ENCODE peak calls at places on chromosomes 1 and 21, in four cellular contexts. One of them, this sample, is unnamed.

GRCh38 chr1:185297986-185298385 is 19.1 kb downstream of the IVNS1ABP start:
- DNase-seq in sigmoid colon: no peak
- DNase-seq in gastrocnemius medialis: no peak
- DNase-seq in GM12891: no peak
- DNase-seq in this sample: peak

GRCh38 chr1:60386259-60386658 is 312.7 kb upstream of the C1orf87 start:
- DNase-seq in sigmoid colon: no peak
- DNase-seq in gastrocnemius medialis: no peak
- DNase-seq in GM12891: no peak
- DNase-seq in this sample: no peak

GRCh38 chr1:15172405-15173259 is 19.1 kb downstream of the TMEM51 start:
- DNase-seq in sigmoid colon: no peak
- DNase-seq in gastrocnemius medialis: no peak
- DNase-seq in GM12891: no peak
- DNase-seq in this sample: peak

GRCh38 chr1:66954208-66954607 is 29.4 kb downstream of the MIER1 start:
- DNase-seq in sigmoid colon: no peak
- DNase-seq in gastrocnemius medialis: no peak
- DNase-seq in GM12891: no peak
- DNase-seq in this sample: no peak

GRCh38 chr1:1895050-1895398 is 4.1 kb upstream of the GNB1 start:
- DNase-seq in sigmoid colon: no peak
- DNase-seq in gastrocnemius medialis: no peak
- DNase-seq in GM12891: no peak
- DNase-seq in this sample: no peak

GRCh38 chr1:43253173-43253572 is 16.6 kb upstream of the TMEM125 start:
- DNase-seq in sigmoid colon: no peak
- DNase-seq in gastrocnemius medialis: no peak
- DNase-seq in GM12891: no peak
- DNase-seq in this sample: no peak

GRCh38 chr1:29368936-29369932 is 132.9 kb downstream of the PTPRU start:
- DNase-seq in sigmoid colon: peak
- DNase-seq in gastrocnemius medialis: no peak
- DNase-seq in GM12891: no peak
- DNase-seq in this sample: no peak

GRCh38 chr21:45927032-45927431 is 54.5 kb upstream of the COL6A1 start:
- DNase-seq in sigmoid colon: no peak
- DNase-seq in gastrocnemius medialis: no peak
- DNase-seq in GM12891: no peak
- DNase-seq in this sample: no peak

GRCh38 chr1:97094257-97094972 is 372.8 kb downstream of the PTBP2 start:
- DNase-seq in sigmoid colon: no peak
- DNase-seq in gastrocnemius medialis: no peak
- DNase-seq in GM12891: no peak
- DNase-seq in this sample: peak

GRCh38 chr1:94044290-94044790 is 76.6 kb downstream of the ABCA4 start:
- DNase-seq in sigmoid colon: no peak
- DNase-seq in gastrocnemius medialis: peak
- DNase-seq in GM12891: no peak
- DNase-seq in this sample: no peak

GRCh38 chr21:31730687-31731111 is 1.2 kb downstream of the SCAF4 start:
- DNase-seq in sigmoid colon: no peak
- DNase-seq in gastrocnemius medialis: no peak
- DNase-seq in GM12891: no peak
- DNase-seq in this sample: peak

GRCh38 chr1:234656981-234657651 is 47.1 kb upstream of the IRF2BP2 start:
- DNase-seq in sigmoid colon: no peak
- DNase-seq in gastrocnemius medialis: no peak
- DNase-seq in GM12891: no peak
- DNase-seq in this sample: peak

GRCh38 chr1:178940022-178940765 is 69.3 kb upstream of the ANGPTL1 start:
- DNase-seq in sigmoid colon: no peak
- DNase-seq in gastrocnemius medialis: no peak
- DNase-seq in GM12891: no peak
- DNase-seq in this sample: peak

GRCh38 chr1:78086697-78087096 is 40.9 kb downstream of the GIPC2 start:
- DNase-seq in sigmoid colon: no peak
- DNase-seq in gastrocnemius medialis: no peak
- DNase-seq in GM12891: no peak
- DNase-seq in this sample: no peak

GRCh38 chr21:41016472-41016871 is 151.5 kb upstream of the BACE2 start:
- DNase-seq in sigmoid colon: no peak
- DNase-seq in gastrocnemius medialis: no peak
- DNase-seq in GM12891: no peak
- DNase-seq in this sample: no peak

GRCh38 chr1:8495928-8496401 is 178.1 kb downstream of the SLC45A1 start:
- DNase-seq in sigmoid colon: no peak
- DNase-seq in gastrocnemius medialis: no peak
- DNase-seq in GM12891: no peak
- DNase-seq in this sample: peak

GRCh38 chr1:78070758-78071157 is 25.0 kb downstream of the GIPC2 start:
- DNase-seq in sigmoid colon: no peak
- DNase-seq in gastrocnemius medialis: peak
- DNase-seq in GM12891: no peak
- DNase-seq in this sample: peak

GRCh38 chr21:36504067-36505058 is 24.4 kb upstream of the CLDN14 start:
- DNase-seq in sigmoid colon: no peak
- DNase-seq in gastrocnemius medialis: no peak
- DNase-seq in GM12891: no peak
- DNase-seq in this sample: peak

GRCh38 chr1:12113433-12114339 is 50.6 kb downstream of the TNFRSF8 start:
- DNase-seq in sigmoid colon: no peak
- DNase-seq in gastrocnemius medialis: no peak
- DNase-seq in GM12891: no peak
- DNase-seq in this sample: peak

GRCh38 chr1:53409695-53410094 is 49.5 kb upstream of the DMRTB1 start:
- DNase-seq in sigmoid colon: peak
- DNase-seq in gastrocnemius medialis: no peak
- DNase-seq in GM12891: no peak
- DNase-seq in this sample: no peak

GRCh38 chr1:147547065-147547464 is 5.8 kb downstream of the BCL9 start:
- DNase-seq in sigmoid colon: no peak
- DNase-seq in gastrocnemius medialis: no peak
- DNase-seq in GM12891: no peak
- DNase-seq in this sample: no peak

GRCh38 chr1:29503441-29503840 is 267.1 kb downstream of the PTPRU start:
- DNase-seq in sigmoid colon: peak
- DNase-seq in gastrocnemius medialis: no peak
- DNase-seq in GM12891: no peak
- DNase-seq in this sample: no peak

GRCh38 chr1:86971778-86972177 is 57.3 kb downstream of the HS2ST1 start:
- DNase-seq in sigmoid colon: no peak
- DNase-seq in gastrocnemius medialis: no peak
- DNase-seq in GM12891: no peak
- DNase-seq in this sample: no peak

GRCh38 chr1:77282187-77282865 is 507 bp downstream of the AK5 start:
- DNase-seq in sigmoid colon: no peak
- DNase-seq in gastrocnemius medialis: no peak
- DNase-seq in GM12891: peak
- DNase-seq in this sample: peak

GRCh38 chr1:59673575-59674467 is 140.9 kb upstream of the HOOK1 start:
- DNase-seq in sigmoid colon: peak
- DNase-seq in gastrocnemius medialis: peak
- DNase-seq in GM12891: no peak
- DNase-seq in this sample: no peak

GRCh38 chr1:3161130-3161840 is 92.3 kb downstream of the PRDM16 start:
- DNase-seq in sigmoid colon: no peak
- DNase-seq in gastrocnemius medialis: no peak
- DNase-seq in GM12891: no peak
- DNase-seq in this sample: no peak

GRCh38 chr1:16628361-16629111 is 15.2 kb upstream of the NBPF1 start:
- DNase-seq in sigmoid colon: peak
- DNase-seq in gastrocnemius medialis: peak
- DNase-seq in GM12891: no peak
- DNase-seq in this sample: no peak

GRCh38 chr1:205374205-205375078 is 17.7 kb upstream of the KLHDC8A start:
- DNase-seq in sigmoid colon: no peak
- DNase-seq in gastrocnemius medialis: no peak
- DNase-seq in GM12891: no peak
- DNase-seq in this sample: peak

DNA sequence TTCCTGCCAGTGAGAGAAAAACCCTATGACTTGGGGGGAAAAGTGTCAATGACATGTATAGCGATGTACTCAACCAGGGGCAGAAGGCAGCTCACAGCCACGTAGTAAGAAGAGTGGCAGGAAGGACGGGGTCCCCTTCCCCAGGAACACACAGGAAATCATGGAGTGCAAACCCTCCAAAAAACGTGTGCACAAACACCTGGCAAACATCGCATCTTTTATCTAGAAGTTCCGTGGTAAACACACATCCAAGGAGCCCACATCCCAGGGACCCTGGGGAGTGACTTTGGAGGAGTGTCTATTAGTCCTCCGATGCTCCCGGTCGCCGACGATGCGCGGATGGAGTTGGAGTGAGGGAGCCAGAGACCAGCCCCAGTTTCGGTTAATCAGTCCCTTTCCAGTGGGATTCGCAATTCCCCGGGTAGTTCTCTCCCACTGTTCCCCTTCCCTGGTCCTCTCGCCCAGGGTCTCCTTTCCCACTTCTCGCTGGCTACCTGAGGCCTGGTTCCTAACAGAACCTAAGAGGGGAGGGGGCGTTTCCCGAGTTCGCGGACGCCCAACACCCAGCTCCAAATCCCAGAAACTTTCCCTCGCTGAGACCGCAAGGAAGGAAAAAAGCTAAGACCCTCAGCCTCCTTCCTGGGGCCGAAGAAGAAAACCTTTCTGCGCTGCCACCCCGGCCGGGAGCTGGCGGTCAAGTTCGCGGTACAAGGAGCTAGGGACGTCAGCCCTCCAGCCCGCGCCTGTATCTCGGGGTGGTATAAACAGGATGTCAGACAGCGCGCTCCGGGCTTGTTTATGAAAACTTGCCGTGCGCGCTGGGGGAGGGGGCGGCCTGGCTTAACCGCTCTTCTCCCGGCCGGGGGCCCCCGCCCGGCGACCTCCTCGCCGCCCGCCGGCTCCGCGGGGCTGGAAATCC is 851 bp downstream of the JAK1 start:
- DNase-seq in sigmoid colon: peak
- DNase-seq in gastrocnemius medialis: peak
- DNase-seq in GM12891: peak
- DNase-seq in this sample: peak
- TF ChIP-seq POLR2A in sigmoid colon: no peak
- TF ChIP-seq POLR2A in gastrocnemius medialis: no peak
- TF ChIP-seq POLR2A in GM12891: no peak
- TF ChIP-seq POLR2A in this sample: no peak

DNA sequence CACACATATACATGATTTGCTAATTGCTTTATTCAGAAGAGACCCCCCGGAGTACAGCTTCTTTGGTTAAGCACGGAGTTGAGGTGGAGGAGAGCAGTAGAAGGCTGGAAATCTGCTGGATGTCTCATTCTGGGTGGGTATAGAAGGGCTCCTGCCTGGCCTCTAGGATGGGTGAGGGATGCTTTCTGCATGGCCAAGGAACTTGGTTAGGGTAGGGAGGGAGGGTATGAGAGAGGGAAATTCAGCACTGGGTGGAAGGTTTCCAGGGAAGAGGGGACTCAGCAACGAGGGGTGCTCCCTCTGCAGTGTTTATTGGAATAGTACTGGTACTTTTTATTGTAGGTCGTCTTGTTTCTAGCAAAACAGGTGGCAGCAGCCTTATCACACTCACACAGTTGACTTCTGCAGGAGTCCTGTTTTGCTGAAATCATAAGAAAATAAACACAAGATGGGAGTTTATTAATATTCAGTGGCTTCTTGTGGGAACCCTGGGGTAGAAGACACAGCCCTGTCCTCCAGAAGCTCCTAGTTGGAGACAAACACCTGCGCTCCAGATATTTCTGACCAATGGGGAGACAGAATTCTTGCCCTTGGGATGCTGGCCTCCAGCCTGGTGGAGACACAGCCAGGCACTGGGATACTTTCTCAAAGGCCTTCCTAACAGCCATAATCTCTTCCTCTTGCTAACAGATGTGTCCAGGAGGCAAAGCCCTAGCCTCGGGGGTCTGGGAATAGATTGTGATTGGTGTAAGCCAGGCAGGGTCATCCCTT is 3.8 kb downstream of the PLA2G2A start:
- DNase-seq in sigmoid colon: no peak
- DNase-seq in gastrocnemius medialis: no peak
- DNase-seq in GM12891: no peak
- DNase-seq in this sample: no peak
- TF ChIP-seq POLR2A in sigmoid colon: no peak
- TF ChIP-seq POLR2A in gastrocnemius medialis: no peak
- TF ChIP-seq POLR2A in GM12891: no peak
- TF ChIP-seq POLR2A in this sample: no peak

GRCh38 chr1:155131285-155131684 is 3.6 kb downstream of the EFNA1 start:
- DNase-seq in sigmoid colon: peak
- DNase-seq in gastrocnemius medialis: peak
- DNase-seq in GM12891: no peak
- DNase-seq in this sample: no peak
- TF ChIP-seq POLR2A in sigmoid colon: no peak
- TF ChIP-seq POLR2A in gastrocnemius medialis: no peak
- TF ChIP-seq POLR2A in GM12891: no peak
- TF ChIP-seq POLR2A in this sample: no peak

DNA sequence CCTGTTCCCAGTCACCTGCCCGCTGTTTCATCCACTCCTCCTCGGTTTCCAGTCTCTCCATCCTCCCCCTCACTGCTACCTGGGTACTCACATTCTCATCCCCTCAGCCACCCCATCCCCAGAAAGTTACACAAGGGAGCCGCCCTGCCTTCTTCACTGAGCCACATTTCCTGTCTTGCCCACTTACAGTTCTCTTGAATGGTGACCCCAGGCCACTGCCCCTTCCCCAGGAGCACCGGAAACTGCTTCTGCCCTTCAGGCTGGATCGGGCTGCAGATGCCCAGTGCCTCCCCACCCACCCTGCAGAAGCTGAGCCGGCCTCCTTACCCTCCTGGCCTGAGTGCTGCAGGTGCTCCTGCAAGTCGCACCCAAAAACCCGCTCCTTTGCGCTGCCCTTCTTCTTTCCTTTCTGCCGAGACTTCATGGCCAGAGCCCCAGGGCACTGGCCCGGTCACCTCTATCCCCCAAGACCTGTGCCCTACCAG is 448 bp downstream of the ARHGAP30 start:
- DNase-seq in sigmoid colon: no peak
- DNase-seq in gastrocnemius medialis: no peak
- DNase-seq in GM12891: no peak
- DNase-seq in this sample: no peak
- TF ChIP-seq POLR2A in sigmoid colon: no peak
- TF ChIP-seq POLR2A in gastrocnemius medialis: no peak
- TF ChIP-seq POLR2A in GM12891: no peak
- TF ChIP-seq POLR2A in this sample: no peak

GRCh38 chr1:6197746-6198427 is 1.5 kb downstream of the RPL22 start:
- DNase-seq in sigmoid colon: no peak
- DNase-seq in gastrocnemius medialis: no peak
- DNase-seq in GM12891: no peak
- DNase-seq in this sample: no peak

GRCh38 chr1:6202256-6202655 is 2.9 kb upstream of the RPL22 start:
- DNase-seq in sigmoid colon: no peak
- DNase-seq in gastrocnemius medialis: no peak
- DNase-seq in GM12891: no peak
- DNase-seq in this sample: no peak

GRCh38 chr1:6198646-6199297 is 623 bp downstream of the RPL22 start:
- DNase-seq in sigmoid colon: no peak
- DNase-seq in gastrocnemius medialis: no peak
- DNase-seq in GM12891: no peak
- DNase-seq in this sample: no peak

GRCh38 chr1:6200188-6200809 is 904 bp upstream of the RPL22 start:
- DNase-seq in sigmoid colon: no peak
- DNase-seq in gastrocnemius medialis: no peak
- DNase-seq in GM12891: no peak
- DNase-seq in this sample: no peak

GRCh38 chr1:6199298-6200187 is at the start of gene RPL22:
- DNase-seq in sigmoid colon: peak
- DNase-seq in gastrocnemius medialis: peak
- DNase-seq in GM12891: peak
- DNase-seq in this sample: peak
- TF ChIP-seq POLR2A in sigmoid colon: peak
- TF ChIP-seq POLR2A in gastrocnemius medialis: peak
- TF ChIP-seq POLR2A in GM12891: peak
- TF ChIP-seq POLR2A in this sample: peak

This sample was measured in IMR-90.